ENCODE peak calls at places on chromosomes 16 and 17, in eight cellular contexts. One of them, this sample, is unnamed.

GRCh38 chr16:19138601-19139000 is 24.8 kb downstream of the ITPRIPL2 start:
- DNase-seq in right lobe of liver: peak; percentile 59
- DNase-seq in MM.1S: no peak
- DNase-seq in prostate gland: peak; percentile 96
- DNase-seq in coronary artery: no peak
- DNase-seq in left ventricle myocardium inferior: peak; percentile 71
- DNase-seq in lower lobe of right lung: peak; percentile 72
- DNase-seq in tibial artery: peak; percentile 88
- DNase-seq in this sample: peak; percentile 99

GRCh38 chr16:56257666-56258359 is 66.5 kb downstream of the GNAO1 start:
- DNase-seq in right lobe of liver: no peak
- DNase-seq in MM.1S: no peak
- DNase-seq in prostate gland: no peak
- DNase-seq in coronary artery: no peak
- DNase-seq in left ventricle myocardium inferior: no peak
- DNase-seq in lower lobe of right lung: no peak
- DNase-seq in tibial artery: peak; percentile 69
- DNase-seq in this sample: no peak

GRCh38 chr16:2477327-2477726 is 2.4 kb downstream of the TBC1D24 start:
- DNase-seq in right lobe of liver: no peak
- DNase-seq in MM.1S: no peak
- DNase-seq in prostate gland: no peak
- DNase-seq in coronary artery: no peak
- DNase-seq in left ventricle myocardium inferior: no peak
- DNase-seq in lower lobe of right lung: no peak
- DNase-seq in tibial artery: no peak
- DNase-seq in this sample: no peak

GRCh38 chr17:81991684-81992513 is 14.5 kb downstream of the ASPSCR1 start:
- DNase-seq in right lobe of liver: peak; percentile 94
- DNase-seq in MM.1S: no peak
- DNase-seq in prostate gland: peak; percentile 87
- DNase-seq in coronary artery: no peak
- DNase-seq in left ventricle myocardium inferior: peak; percentile 79
- DNase-seq in lower lobe of right lung: peak; percentile 94
- DNase-seq in tibial artery: peak; percentile 85
- DNase-seq in this sample: peak; percentile 80

GRCh38 chr17:81869221-81870154 is 1.6 kb downstream of the ARHGDIA start:
- DNase-seq in right lobe of liver: peak; percentile 70
- DNase-seq in MM.1S: no peak
- DNase-seq in prostate gland: no peak
- DNase-seq in coronary artery: no peak
- DNase-seq in left ventricle myocardium inferior: no peak
- DNase-seq in lower lobe of right lung: no peak
- DNase-seq in tibial artery: no peak
- DNase-seq in this sample: peak; percentile 29

GRCh38 chr16:55495616-55496289 is 13.1 kb upstream of the LPCAT2 start:
- DNase-seq in right lobe of liver: no peak
- DNase-seq in MM.1S: no peak
- DNase-seq in prostate gland: peak; percentile 68
- DNase-seq in coronary artery: no peak
- DNase-seq in left ventricle myocardium inferior: no peak
- DNase-seq in lower lobe of right lung: no peak
- DNase-seq in tibial artery: no peak
- DNase-seq in this sample: peak; percentile 70

GRCh38 chr17:2723505-2723996 is 12.0 kb upstream of the CLUH start:
- DNase-seq in right lobe of liver: no peak
- DNase-seq in MM.1S: no peak
- DNase-seq in prostate gland: no peak
- DNase-seq in coronary artery: no peak
- DNase-seq in left ventricle myocardium inferior: no peak
- DNase-seq in lower lobe of right lung: no peak
- DNase-seq in tibial artery: no peak
- DNase-seq in this sample: peak; percentile 15

GRCh38 chr16:67036323-67036741 is 7.4 kb downstream of the CBFB start:
- DNase-seq in right lobe of liver: peak; percentile 74
- DNase-seq in MM.1S: no peak
- DNase-seq in prostate gland: no peak
- DNase-seq in coronary artery: no peak
- DNase-seq in left ventricle myocardium inferior: no peak
- DNase-seq in lower lobe of right lung: no peak
- DNase-seq in tibial artery: no peak
- DNase-seq in this sample: no peak

GRCh38 chr17:58084317-58084981 is 1.2 kb downstream of the DYNLL2 start:
- DNase-seq in right lobe of liver: peak; percentile 78
- DNase-seq in MM.1S: peak; percentile 74
- DNase-seq in prostate gland: peak; percentile 46
- DNase-seq in coronary artery: no peak
- DNase-seq in left ventricle myocardium inferior: peak; percentile 55
- DNase-seq in lower lobe of right lung: peak; percentile 52
- DNase-seq in tibial artery: peak; percentile 78
- DNase-seq in this sample: peak; percentile 59

GRCh38 chr17:73309727-73310555 is 1.9 kb downstream of the CDC42EP4 start:
- DNase-seq in right lobe of liver: peak; percentile 71
- DNase-seq in MM.1S: no peak
- DNase-seq in prostate gland: no peak
- DNase-seq in coronary artery: peak; percentile 73
- DNase-seq in left ventricle myocardium inferior: no peak
- DNase-seq in lower lobe of right lung: no peak
- DNase-seq in tibial artery: no peak
- DNase-seq in this sample: no peak

GRCh38 chr16:70529051-70529777 is 5.6 kb downstream of the SF3B3 start:
- DNase-seq in right lobe of liver: no peak
- DNase-seq in MM.1S: peak; percentile 58
- DNase-seq in prostate gland: no peak
- DNase-seq in coronary artery: no peak
- DNase-seq in left ventricle myocardium inferior: no peak
- DNase-seq in lower lobe of right lung: no peak
- DNase-seq in tibial artery: no peak
- DNase-seq in this sample: peak; percentile 70

GRCh38 chr17:16976686-16977550 is 5.0 kb upstream of the TNFRSF13B start:
- DNase-seq in right lobe of liver: no peak
- DNase-seq in MM.1S: no peak
- DNase-seq in prostate gland: no peak
- DNase-seq in coronary artery: no peak
- DNase-seq in left ventricle myocardium inferior: no peak
- DNase-seq in lower lobe of right lung: no peak
- DNase-seq in tibial artery: no peak
- DNase-seq in this sample: no peak
- H3K4me3 ChIP-seq in right lobe of liver: no peak overlapping the region
- H3K4me3 ChIP-seq in MM.1S: no peak overlapping the region
- H3K4me3 ChIP-seq in prostate gland: no peak overlapping the region
- H3K4me3 ChIP-seq in coronary artery: no peak overlapping the region
- H3K4me3 ChIP-seq in left ventricle myocardium inferior: no peak overlapping the region
- H3K4me3 ChIP-seq in lower lobe of right lung: no peak overlapping the region
- H3K4me3 ChIP-seq in tibial artery: no peak overlapping the region
- H3K4me3 ChIP-seq in this sample: no peak overlapping the region

DNA sequence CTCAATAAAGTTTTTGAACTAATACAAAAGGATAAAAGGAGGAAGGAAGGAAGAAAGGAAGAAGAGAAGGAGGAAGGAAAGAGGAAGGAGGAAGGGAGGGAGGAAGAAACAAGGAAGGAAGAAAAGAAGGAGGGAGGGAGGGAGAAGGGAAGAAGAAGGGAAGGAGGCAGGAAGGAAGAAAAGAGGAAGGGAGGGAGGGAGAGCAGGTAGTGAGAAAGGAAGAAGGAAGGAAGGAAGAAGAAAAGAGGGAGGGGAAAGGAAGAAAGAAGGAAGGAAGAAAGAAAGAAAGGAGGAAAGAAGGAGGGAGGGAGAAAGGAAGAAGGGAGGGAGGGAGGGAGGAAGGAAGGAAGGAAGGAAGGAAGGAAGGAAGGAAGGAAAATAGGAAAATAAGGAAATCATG is 263.8 kb upstream of the C16orf82 start:
- DNase-seq in right lobe of liver: no peak
- DNase-seq in MM.1S: no peak
- DNase-seq in prostate gland: no peak
- DNase-seq in coronary artery: no peak
- DNase-seq in left ventricle myocardium inferior: no peak
- DNase-seq in lower lobe of right lung: no peak
- DNase-seq in tibial artery: no peak
- DNase-seq in this sample: no peak
- TF ChIP-seq CTCF in right lobe of liver: no peak
- TF ChIP-seq CTCF in MM.1S: no peak
- TF ChIP-seq CTCF in prostate gland: no peak
- TF ChIP-seq CTCF in coronary artery: no peak
- TF ChIP-seq CTCF in left ventricle myocardium inferior: no peak
- TF ChIP-seq CTCF in lower lobe of right lung: no peak
- TF ChIP-seq CTCF in tibial artery: no peak
- TF ChIP-seq CTCF in this sample: no peak

DNA sequence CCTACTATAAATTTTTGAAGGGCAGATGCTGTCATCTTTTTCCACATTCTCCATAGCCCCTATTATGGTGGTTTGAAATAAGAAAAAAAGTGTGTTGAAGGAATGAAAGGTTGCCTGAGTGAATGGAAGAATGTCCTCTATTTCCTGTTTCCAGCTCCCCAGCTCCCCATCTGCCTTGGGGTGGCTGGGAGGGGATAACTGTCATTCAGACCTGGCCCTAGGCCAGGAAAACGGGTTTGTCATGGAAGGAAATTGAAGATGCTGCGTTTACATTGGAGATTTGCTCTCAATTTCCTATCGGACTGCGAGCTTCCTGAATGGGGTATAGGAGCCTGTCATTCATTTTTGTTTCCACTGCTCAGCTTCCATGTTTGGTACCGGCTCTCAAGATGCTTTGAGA is 2.2 kb upstream of the FZD2 start:
- DNase-seq in right lobe of liver: no peak
- DNase-seq in MM.1S: no peak
- DNase-seq in prostate gland: no peak
- DNase-seq in coronary artery: no peak
- DNase-seq in left ventricle myocardium inferior: no peak
- DNase-seq in lower lobe of right lung: no peak
- DNase-seq in tibial artery: no peak
- DNase-seq in this sample: no peak
- H3K4me3 ChIP-seq in right lobe of liver: no peak overlapping the region
- H3K4me3 ChIP-seq in MM.1S: no peak overlapping the region
- H3K4me3 ChIP-seq in prostate gland: no peak overlapping the region
- H3K4me3 ChIP-seq in coronary artery: no peak overlapping the region
- H3K4me3 ChIP-seq in left ventricle myocardium inferior: no peak overlapping the region
- H3K4me3 ChIP-seq in lower lobe of right lung: no peak overlapping the region
- H3K4me3 ChIP-seq in tibial artery: no peak overlapping the region
- H3K4me3 ChIP-seq in this sample: no peak overlapping the region

DNA sequence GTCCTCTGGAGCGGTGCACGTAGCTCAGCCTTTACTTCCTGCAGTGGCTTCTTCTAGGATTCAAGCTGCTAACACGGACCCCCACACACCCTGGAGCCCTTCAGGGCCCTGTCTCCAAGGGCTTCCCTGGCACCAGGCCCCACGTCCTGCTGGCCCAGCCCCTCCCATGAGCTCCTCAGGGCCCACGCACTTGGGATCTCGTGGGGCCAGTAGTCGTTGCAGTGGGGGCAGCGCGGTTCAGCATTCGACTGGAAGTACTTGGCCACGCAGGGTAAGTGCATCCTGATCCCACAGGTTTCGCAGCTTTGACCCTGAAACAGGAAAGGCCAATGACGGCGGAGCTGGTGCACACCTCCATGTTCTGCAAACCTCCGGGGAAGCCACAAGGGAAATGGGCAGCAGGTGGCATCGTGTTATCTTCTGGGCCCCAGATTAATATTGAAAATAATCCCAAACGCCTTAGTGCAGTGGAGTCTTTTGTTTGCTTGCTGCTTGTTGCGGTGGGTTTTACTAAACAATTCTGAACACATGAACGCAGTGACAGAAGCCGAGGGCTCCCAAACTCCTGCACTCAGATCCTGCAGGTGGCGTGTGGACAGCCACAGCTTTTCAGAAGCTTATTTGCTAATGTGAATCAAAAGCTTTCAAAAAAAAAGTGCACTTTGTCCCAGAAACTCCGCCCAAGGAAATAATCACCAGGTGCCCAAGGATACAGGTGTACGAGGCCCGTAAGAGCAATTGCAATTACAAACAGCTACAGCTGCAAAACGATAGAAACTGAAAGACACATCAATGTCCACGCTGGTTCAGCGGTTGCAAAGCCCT is 22.4 kb downstream of the KDM8 start:
- DNase-seq in right lobe of liver: peak; percentile 47
- DNase-seq in MM.1S: peak; percentile 94
- DNase-seq in prostate gland: no peak
- DNase-seq in coronary artery: no peak
- DNase-seq in left ventricle myocardium inferior: no peak
- DNase-seq in lower lobe of right lung: peak; percentile 43
- DNase-seq in tibial artery: no peak
- DNase-seq in this sample: no peak
- TF ChIP-seq CTCF in right lobe of liver: peak; percentile 15
- TF ChIP-seq CTCF in MM.1S: peak; percentile 48
- TF ChIP-seq CTCF in prostate gland: no peak
- TF ChIP-seq CTCF in coronary artery: no peak
- TF ChIP-seq CTCF in left ventricle myocardium inferior: no peak
- TF ChIP-seq CTCF in lower lobe of right lung: no peak
- TF ChIP-seq CTCF in tibial artery: no peak
- TF ChIP-seq CTCF in this sample: no peak

DNA sequence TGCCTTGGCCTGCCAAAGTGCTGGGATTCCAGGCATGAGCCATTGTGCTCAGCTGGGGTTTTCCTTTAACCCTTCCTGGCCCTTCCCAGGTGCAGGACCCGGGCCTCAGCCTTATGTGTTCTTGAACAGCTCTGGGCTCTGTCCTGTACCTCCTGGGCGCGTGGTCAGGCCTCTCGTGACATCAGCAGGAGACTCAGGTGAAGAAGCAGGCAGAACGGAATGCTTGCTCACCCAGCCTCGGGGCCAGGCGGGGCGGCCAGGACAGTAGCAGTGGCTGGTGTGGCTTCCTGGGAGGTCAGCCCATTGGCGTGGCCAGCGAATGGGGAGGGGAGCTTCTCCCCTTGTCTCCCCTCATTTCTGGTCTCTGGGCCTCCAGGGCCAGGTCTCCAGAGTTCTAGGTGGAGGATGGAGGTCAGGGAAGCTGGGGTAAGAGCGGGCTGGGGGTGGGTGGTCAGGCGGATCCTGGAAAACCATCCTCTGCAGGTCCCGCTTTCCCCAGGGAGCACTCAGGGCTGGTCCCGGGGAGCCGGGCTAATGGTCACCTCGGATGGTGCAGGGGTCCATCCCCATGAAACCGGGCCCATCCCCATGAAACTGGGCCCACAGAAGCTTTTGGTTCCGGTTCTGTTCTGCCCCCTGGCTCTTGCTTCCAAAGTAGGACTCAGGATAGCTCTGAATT is 281.5 kb downstream of the SEC14L1 start:
- DNase-seq in right lobe of liver: no peak
- DNase-seq in MM.1S: no peak
- DNase-seq in prostate gland: no peak
- DNase-seq in coronary artery: no peak
- DNase-seq in left ventricle myocardium inferior: no peak
- DNase-seq in lower lobe of right lung: no peak
- DNase-seq in tibial artery: no peak
- DNase-seq in this sample: peak; percentile 86
- H3K4me3 ChIP-seq in right lobe of liver: no peak overlapping the region
- H3K4me3 ChIP-seq in MM.1S: no peak overlapping the region
- H3K4me3 ChIP-seq in prostate gland: no peak overlapping the region
- H3K4me3 ChIP-seq in coronary artery: no peak overlapping the region
- H3K4me3 ChIP-seq in left ventricle myocardium inferior: no peak overlapping the region
- H3K4me3 ChIP-seq in lower lobe of right lung: no peak overlapping the region
- H3K4me3 ChIP-seq in tibial artery: no peak overlapping the region
- H3K4me3 ChIP-seq in this sample: no peak overlapping the region